ENCODE peak calls at places on chromosomes 16 and 17, in eight cellular contexts. D is IMR-90; N is neural crest cell; W is right atrium auricular region; R is SK-N-DZ; I is stimulated activated CD4-positive, alpha-beta T cell treated with anti-CD3 and anti-CD28 coated beads, Interleukin-4, amount 100 ng/mL, for 4 hours; A is cerebellum; L is tibial nerve. G is an unnamed sample.

GRCh38 chr17:63475491-63476412 is 1.1 kb upstream of the ACE start:
- DNase-seq in I (no peak), A (no peak), L (no peak), R (peak; percentile 70), N (no peak), W (no peak), D (peak; percentile 34), G (no peak)

GRCh38 chr17:67211742-67212141 is 33.3 kb downstream of the HELZ start:
- DNase-seq in R (no peak), N (no peak), A (no peak), W (no peak), D (peak; percentile 52), L (no peak), I (no peak), G (no peak)

GRCh38 chr17:80820331-80820730 is 171.3 kb upstream of the CHMP6 start:
- DNase-seq in W (no peak), A (no peak), I (no peak), L (no peak), D (no peak), R (no peak), N (no peak), G (no peak)

GRCh38 chr16:88951989-88952388 is 25.0 kb downstream of the CBFA2T3 start:
- DNase-seq in N (no peak), L (no peak), D (no peak), W (no peak), R (no peak), A (no peak), I (no peak), G (no peak)

GRCh38 chr16:85891033-85891775 is 7.8 kb upstream of the IRF8 start:
- DNase-seq in N (no peak), A (no peak), I (no peak), D (peak; percentile 19), L (no peak), R (no peak), W (no peak), G (peak; percentile 40)

GRCh38 chr16:3023415-3023668 is 400 bp downstream of the HCFC1R1 start:
- DNase-seq in L (no peak), W (no peak), I (no peak), D (peak; percentile 66), A (peak; percentile 48), N (no peak), R (no peak), G (peak; percentile 73)

GRCh38 chr17:44351961-44352921 is 7.1 kb downstream of the GRN start:
- DNase-seq in D (no peak), N (no peak), L (no peak), A (no peak), I (no peak), W (no peak), R (no peak), G (no peak)

GRCh38 chr16:11101695-11102522 is 154.1 kb downstream of the SOCS1 start:
- DNase-seq in N (no peak), L (no peak), I (no peak), D (peak; percentile 94), A (no peak), W (no peak), R (no peak), G (no peak)

GRCh38 chr16:50036426-50036825 is 11.4 kb downstream of the CNEP1R1 start:
- DNase-seq in L (no peak), D (no peak), I (no peak), A (no peak), N (no peak), W (no peak), R (no peak), G (no peak)

GRCh38 chr17:45223541-45224528 is 2.1 kb downstream of the FMNL1 start:
- DNase-seq in R (no peak), D (no peak), W (no peak), L (no peak), A (no peak), N (no peak), I (peak; percentile 43), G (no peak)

GRCh38 chr17:77638229-77638628 is 320.3 kb upstream of the TNRC6C start:
- DNase-seq in D (no peak), L (no peak), W (no peak), I (no peak), N (no peak), R (peak; percentile 40), A (no peak), G (no peak)

GRCh38 chr17:8226536-8227237 is 16.3 kb upstream of the AURKB start:
- DNase-seq in W (peak; percentile 85), D (peak; percentile 91), A (peak; percentile 68), L (peak; percentile 87), I (peak; percentile 44), R (peak; percentile 85), N (peak; percentile 74), G (peak; percentile 91)

GRCh38 chr16:86931410-86931941 is 353.1 kb downstream of the FOXL1 start:
- DNase-seq in I (no peak), D (peak; percentile 89), W (peak; percentile 80), A (no peak), R (no peak), L (peak; percentile 13), N (no peak), G (no peak)

GRCh38 chr16:23016372-23016771 is 132.9 kb downstream of the USP31 start:
- DNase-seq in R (no peak), D (no peak), L (no peak), N (no peak), A (no peak), W (no peak), I (no peak), G (no peak)

GRCh38 chr17:74454197-74455024 is 12.0 kb upstream of the CD300A start:
- DNase-seq in L (peak; percentile 82), I (no peak), A (no peak), D (peak; percentile 29), N (peak; percentile 80), W (peak; percentile 88), R (peak; percentile 69), G (peak; percentile 66)

GRCh38 chr16:3963886-3964685 is 83.6 kb upstream of the CREBBP start:
- DNase-seq in W (no peak), L (no peak), A (no peak), I (no peak), N (no peak), D (no peak), R (no peak), G (no peak)

GRCh38 chr17:1783834-1784611 is 22.2 kb downstream of the SERPINF1 start:
- DNase-seq in W (peak; percentile 98), R (no peak), L (peak; percentile 97), I (no peak), D (peak; percentile 86), A (peak; percentile 51), N (no peak), G (peak; percentile 6)

GRCh38 chr16:85978291-85978775 is 79.4 kb downstream of the IRF8 start:
- DNase-seq in L (no peak), D (no peak), R (no peak), N (no peak), I (no peak), W (no peak), A (no peak), G (no peak)

GRCh38 chr16:45454-45853 is 8.0 kb downstream of the POLR3K start:
- DNase-seq in A (no peak), N (no peak), L (no peak), D (no peak), W (no peak), R (no peak), I (no peak), G (no peak)

GRCh38 chr17:15361151-15361550 is 19.8 kb upstream of the TEKT3 start:
- DNase-seq in A (no peak), L (no peak), W (no peak), N (no peak), R (no peak), D (no peak), I (no peak), G (no peak)

GRCh38 chr16:83344014-83344413 is 463.8 kb upstream of the HSBP1 start:
- DNase-seq in D (peak; percentile 89), R (no peak), A (no peak), N (no peak), L (no peak), W (no peak), I (no peak), G (no peak)

GRCh38 chr16:60127196-60127595 is 1393.1 kb upstream of the GOT2 start:
- DNase-seq in D (no peak), L (no peak), I (no peak), N (no peak), A (no peak), R (no peak), W (no peak), G (no peak)

GRCh38 chr16:87582221-87582965 is 19.9 kb upstream of the JPH3 start:
- DNase-seq in L (peak; percentile 64), A (peak; percentile 50), D (peak; percentile 75), R (peak; percentile 45), N (no peak), I (no peak), W (peak; percentile 86), G (no peak)

GRCh38 chr17:82752371-82753200 is 721 bp downstream of the TBCD start:
- DNase-seq in L (no peak), A (no peak), D (no peak), N (no peak), I (peak; percentile 53), W (no peak), R (peak; percentile 42), G (no peak)

GRCh38 chr17:1643293-1643998 is 2.1 kb downstream of the SCARF1 start:
- DNase-seq in W (no peak), R (no peak), D (no peak), A (peak; percentile 60), L (no peak), I (peak; percentile 52), N (no peak), G (peak; percentile 62)

GRCh38 chr17:31392856-31393748 is 1.6 kb downstream of the RAB11FIP4 start:
- DNase-seq in D (no peak), R (no peak), W (peak; percentile 53), I (no peak), A (peak; percentile 78), L (no peak), N (no peak), G (no peak)

G was measured in HCT116.